ENCODE peak calls at places on chromosomes 13 and 19, in four cellular contexts. O is activated naive CD8-positive, alpha-beta T cell treated with anti-CD3 and anti-CD28 coated beads for 36 hours; F is KG1; U is kidney glomerular epithelial cell. B is an unnamed sample.

GRCh38 chr13:80379245-80379644 is 38.3 kb upstream of the SPRY2 start:
- DNase-seq in F (no peak), O (no peak), U (peak), B (no peak)

GRCh38 chr19:4088975-4089374 is 22.3 kb upstream of the ZBTB7A start:
- DNase-seq in U (no peak), F (peak), O (no peak), B (no peak)

GRCh38 chr13:98515804-98516465 is 61.0 kb downstream of the STK24 start:
- DNase-seq in O (no peak), F (no peak), U (peak), B (no peak)

GRCh38 chr19:10078329-10078728 is 7.8 kb upstream of the SHFL start:
- DNase-seq in F (no peak), U (no peak), O (no peak), B (no peak)

GRCh38 chr19:30387311-30388115 is 15.3 kb downstream of the ZNF536 start:
- DNase-seq in F (no peak), U (no peak), O (no peak), B (no peak)

GRCh38 chr19:48127561-48127960 is 16.9 kb upstream of the PLA2G4C start:
- DNase-seq in F (no peak), U (no peak), O (no peak), B (no peak)

GRCh38 chr13:75831389-75831788 is 195.3 kb downstream of the LMO7 start:
- DNase-seq in U (no peak), O (no peak), F (no peak), B (no peak)

GRCh38 chr19:16371540-16371986 is 46.9 kb downstream of the KLF2 start:
- DNase-seq in U (no peak), O (peak), F (no peak), B (peak)

GRCh38 chr13:94236876-94237275 is 242.6 kb downstream of the DCT start:
- DNase-seq in F (no peak), U (no peak), O (peak), B (no peak)

GRCh38 chr19:873084-874019 is 13.9 kb downstream of the CFD start:
- DNase-seq in U (no peak), O (peak), F (no peak), B (no peak)

GRCh38 chr13:77729502-77730221 is 32.2 kb downstream of the SLAIN1 start:
- DNase-seq in U (no peak), F (no peak), O (peak), B (no peak)

GRCh38 chr19:6271721-6272410 is 7.9 kb downstream of the MLLT1 start:
- DNase-seq in U (peak), F (no peak), O (no peak), B (no peak)

GRCh38 chr13:35768126-35768525 is 291.6 kb upstream of the MAB21L1 start:
- DNase-seq in O (no peak), F (no peak), U (no peak), B (no peak)

GRCh38 chr19:46962030-46962570 is 57.5 kb upstream of the NPAS1 start:
- DNase-seq in F (no peak), U (no peak), O (no peak), B (no peak)

GRCh38 chr13:24301434-24301833 is 7.9 kb upstream of the C1QTNF9 start:
- DNase-seq in U (no peak), O (no peak), F (no peak), B (no peak)